ENCODE peak calls at places on chromosome 19, in four cellular contexts. L is stomach, V is prostate gland, Y is GM12878. K is an unnamed sample.

GRCh38 chr19:8161135-8161646 is 11.8 kb upstream of the FBN3 start:
- DNase-seq in L (peak; percentile 30), V (no peak), Y (peak; percentile 39), K (no peak)

GRCh38 chr19:47013041-47013517 is 6.6 kb upstream of the NPAS1 start:
- DNase-seq in L (peak; percentile 85), V (peak; percentile 65), Y (no peak), K (peak; percentile 89)

GRCh38 chr19:45560038-45560437 is 24.6 kb downstream of the OPA3 start:
- DNase-seq in L (no peak), V (no peak), Y (no peak), K (no peak)

GRCh38 chr19:3565177-3565576 is 7.6 kb upstream of the HMG20B start:
- DNase-seq in L (no peak), V (no peak), Y (no peak), K (no peak)

GRCh38 chr19:1261512-1261862 is 7.6 kb upstream of the CIRBP start:
- DNase-seq in L (no peak), V (no peak), Y (no peak), K (peak; percentile 78)

GRCh38 chr19:47186337-47187022 is 44.5 kb downstream of the BBC3 start:
- DNase-seq in L (no peak), V (no peak), Y (peak; percentile 89), K (no peak)

GRCh38 chr19:12872941-12873890 is 8.0 kb downstream of the DNASE2 start:
- DNase-seq in L (peak; percentile 88), V (peak; percentile 35), Y (no peak), K (no peak)

GRCh38 chr19:7415163-7415856 is 66.6 kb downstream of the ARHGEF18 start:
- DNase-seq in L (peak; percentile 62), V (peak; percentile 47), Y (no peak), K (no peak)

GRCh38 chr19:1254081-1254527 is 5.7 kb downstream of the MIDN start:
- DNase-seq in L (no peak), V (peak; percentile 19), Y (no peak), K (peak; percentile 90)

GRCh38 chr19:8017808-8018207 is 12.4 kb upstream of the ELAVL1 start:
- DNase-seq in L (no peak), V (no peak), Y (no peak), K (no peak)

GRCh38 chr19:53538378-53539109 is 599 bp downstream of the ZNF331 start:
- DNase-seq in L (no peak), V (no peak), Y (no peak), K (no peak)

GRCh38 chr19:2255982-2256685 is at the start of gene JSRP1:
- DNase-seq in L (no peak), V (no peak), Y (no peak), K (no peak)

GRCh38 chr19:610801-611505 is 21.3 kb downstream of the HCN2 start:
- DNase-seq in L (peak; percentile 38), V (no peak), Y (no peak), K (no peak)

GRCh38 chr19:7665076-7665475 is 3.8 kb upstream of the RETN start:
- DNase-seq in L (no peak), V (no peak), Y (no peak), K (no peak)

GRCh38 chr19:47848871-47849473 is 10.1 kb upstream of the TPRX2 start:
- DNase-seq in L (no peak), V (no peak), Y (no peak), K (no peak)

GRCh38 chr19:52897149-52897935 is at the start of gene ZNF320:
- DNase-seq in L (peak; percentile 98), V (peak; percentile 93), Y (peak; percentile 76), K (peak; percentile 98)

GRCh38 chr19:13068064-13068807 is 34.4 kb downstream of the LYL1 start:
- DNase-seq in L (no peak), V (no peak), Y (no peak), K (peak; percentile 88)

GRCh38 chr19:14395710-14396338 is 14.6 kb downstream of the ADGRE5 start:
- DNase-seq in L (no peak), V (no peak), Y (no peak), K (no peak)

GRCh38 chr19:53942001-53942786 is 20.5 kb upstream of the CACNG8 start:
- DNase-seq in L (no peak), V (no peak), Y (no peak), K (no peak)

GRCh38 chr19:12112238-12112637 is 27.9 kb downstream of the ZNF20 start:
- DNase-seq in L (no peak), V (no peak), Y (no peak), K (no peak)

GRCh38 chr19:49020931-49021895 is 2.9 kb downstream of the CGB3 start:
- DNase-seq in L (no peak), V (no peak), Y (no peak), K (no peak)

GRCh38 chr19:35455616-35456201 is 7.7 kb downstream of the FFAR2 start:
- DNase-seq in L (no peak), V (no peak), Y (no peak), K (no peak)

GRCh38 chr19:2040647-2041435 is 10.2 kb downstream of the MKNK2 start:
- DNase-seq in L (no peak), V (peak; percentile 4), Y (no peak), K (peak; percentile 69)

GRCh38 chr19:40279761-40280607 is 5.2 kb downstream of the AKT2 start:
- DNase-seq in L (no peak), V (no peak), Y (no peak), K (no peak)

GRCh38 chr19:7748171-7748570 is 837 bp upstream of the CD209 start:
- DNase-seq in L (no peak), V (no peak), Y (no peak), K (no peak)

GRCh38 chr19:2529473-2529918 is 53.6 kb downstream of the GADD45B start:
- DNase-seq in L (no peak), V (no peak), Y (no peak), K (no peak)

GRCh38 chr19:41327076-41327475 is 17.1 kb downstream of the CCDC97 start:
- DNase-seq in L (no peak), V (no peak), Y (no peak), K (no peak)

GRCh38 chr19:49224856-49225255 is 67.3 kb downstream of the TRPM4 start:
- DNase-seq in L (peak; percentile 71), V (peak; percentile 36), Y (no peak), K (no peak)

GRCh38 chr19:48249502-48250014 is 6.2 kb downstream of the CARD8 start:
- DNase-seq in L (peak; percentile 41), V (no peak), Y (peak; percentile 78), K (peak; percentile 74)

GRCh38 chr19:20179946-20180345 is 12.9 kb downstream of the ZNF486 start:
- DNase-seq in L (no peak), V (no peak), Y (no peak), K (no peak)

GRCh38 chr19:35545855-35546381 is 492 bp downstream of the TMEM147 start:
- DNase-seq in L (peak; percentile 42), V (no peak), Y (peak; percentile 60), K (peak; percentile 70)

GRCh38 chr19:4717191-4717965 is 6.3 kb downstream of the DPP9 start:
- DNase-seq in L (no peak), V (no peak), Y (no peak), K (no peak)
- TF ChIP-seq POLR2A in L (no peak), V (no peak), Y (no peak), K (no peak)

DNA sequence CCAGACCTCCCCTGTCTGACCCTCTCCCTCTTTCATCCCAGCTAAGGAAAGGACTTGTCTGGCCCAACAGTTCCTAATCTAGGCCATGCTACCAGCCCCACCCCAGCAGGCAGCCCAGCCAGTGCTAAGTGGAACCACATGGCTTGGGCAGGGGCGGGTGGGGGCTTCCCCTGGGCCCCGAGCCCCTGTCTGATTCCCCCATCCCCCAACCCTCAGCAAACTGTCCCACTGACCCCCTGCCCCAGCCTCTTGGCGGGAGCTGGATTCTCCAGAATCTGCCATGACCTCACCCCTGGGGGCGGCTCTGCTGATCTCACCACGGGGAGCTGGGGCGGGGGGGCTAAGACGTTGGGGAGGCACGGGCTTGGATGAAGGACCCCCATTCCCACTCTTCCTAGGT is 2.9 kb downstream of the COL5A3 start:
- DNase-seq in L (no peak), V (no peak), Y (no peak), K (peak; percentile 79)
- H3K27ac ChIP-seq in L (peak overlapping the region; percentile 72), V (peak overlapping the region; percentile 39), Y (no peak overlapping the region), K (peak overlapping the region; percentile 72)

DNA sequence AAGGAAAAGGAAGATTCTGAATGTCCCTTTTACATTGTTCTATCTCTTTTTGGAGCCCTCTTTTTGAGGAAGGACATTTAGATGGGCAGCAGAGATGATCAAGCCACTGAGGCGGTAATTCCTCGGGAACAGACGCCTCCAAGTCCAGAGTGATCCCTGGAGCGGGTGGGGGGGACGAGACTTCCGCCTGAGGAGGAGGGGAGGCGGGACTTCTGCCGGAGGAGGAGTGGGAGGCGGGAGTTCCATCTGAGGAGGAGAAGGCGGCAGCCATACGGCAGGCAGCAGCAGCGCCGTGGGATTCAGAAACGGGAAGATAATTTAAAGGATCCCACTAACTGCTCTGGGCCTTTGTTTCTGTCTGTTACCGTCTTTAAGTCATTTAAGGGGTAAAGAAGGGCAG is 37.6 kb upstream of the CD177 start:
- DNase-seq in L (no peak), V (no peak), Y (no peak), K (no peak)
- TF ChIP-seq POLR2A in L (no peak), V (no peak), Y (no peak), K (no peak)

DNA sequence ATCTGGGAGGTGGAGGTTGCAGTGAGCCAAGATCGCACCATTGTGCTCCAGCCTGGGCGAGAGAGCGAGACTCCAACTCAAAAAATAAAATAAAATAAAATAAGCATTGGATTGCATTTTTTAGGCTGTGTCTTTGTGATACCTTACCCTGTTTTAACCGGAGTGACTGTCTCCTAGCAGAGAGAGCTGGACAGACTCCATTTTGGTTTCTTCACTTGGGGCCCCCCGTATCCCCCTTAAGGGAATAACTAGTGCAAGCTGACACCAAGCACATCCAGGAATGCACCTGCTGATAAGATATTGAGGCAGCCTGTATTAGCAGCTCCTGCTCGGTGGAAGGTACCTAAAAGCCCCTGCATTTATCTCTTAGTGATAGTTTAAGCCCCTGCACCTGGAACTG is 20.8 kb upstream of the GPR32 start:
- DNase-seq in L (no peak), V (no peak), Y (no peak), K (no peak)
- H3K27ac ChIP-seq in L (no peak overlapping the region), V (no peak overlapping the region), Y (no peak overlapping the region), K (no peak overlapping the region)

GRCh38 chr19:34226036-34226435 is 28.3 kb upstream of the GARRE1 start:
- DNase-seq in L (no peak), V (no peak), Y (no peak), K (no peak)
- TF ChIP-seq POLR2A in L (no peak), V (no peak), Y (no peak), K (no peak)

DNA sequence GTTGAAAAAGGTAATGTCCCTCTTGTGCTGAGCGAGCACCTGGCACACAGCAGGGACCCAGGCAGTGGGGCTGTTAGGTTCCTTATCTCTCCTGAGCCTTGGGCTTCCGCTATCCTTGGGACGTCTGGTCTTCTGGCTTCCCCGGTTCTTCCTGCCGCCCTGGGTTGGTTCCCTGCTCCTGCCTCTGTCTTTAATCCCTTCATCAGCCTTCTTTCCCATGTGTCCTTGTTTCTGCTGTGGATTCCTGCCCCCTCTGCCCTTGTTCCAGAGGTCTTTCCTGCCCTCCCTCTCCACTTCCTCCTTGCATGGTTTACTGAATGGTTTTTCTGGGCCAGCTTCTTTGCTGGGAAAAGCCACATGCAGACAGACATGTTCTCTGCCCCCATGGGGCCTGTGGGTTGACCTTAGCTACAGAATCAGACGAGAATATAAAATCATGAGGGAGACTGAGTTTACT is 2.6 kb downstream of the EPN1 start:
- DNase-seq in L (peak; percentile 67), V (no peak), Y (no peak), K (no peak)
- H3K27ac ChIP-seq in L (peak overlapping the region; percentile 90), V (peak overlapping the region; percentile 96), Y (peak overlapping the region; percentile 94), K (peak overlapping the region; percentile 18)

K was measured in sigmoid colon.